ENCODE peak calls at places on chromosomes 16 and 17, in six cellular contexts. One of them, this sample, is unnamed.

GRCh38 chr16:4944333-4945281 is 7.7 kb upstream of the PPL start:
- DNase-seq in uterus: peak; percentile 96
- DNase-seq in NB4: peak; percentile 97
- DNase-seq in cardiac muscle cell: peak; percentile 63
- DNase-seq in A549: peak; percentile 94
- DNase-seq in AG10803: peak; percentile 96
- DNase-seq in this sample: peak; percentile 98

GRCh38 chr16:89210165-89210903 is 7.2 kb upstream of the ZNF778 start:
- DNase-seq in cardiac muscle cell: no peak
- DNase-seq in A549: no peak
- DNase-seq in NB4: no peak
- DNase-seq in uterus: no peak
- DNase-seq in AG10803: no peak
- DNase-seq in this sample: no peak

GRCh38 chr17:73151888-73152633 is 12.7 kb upstream of the SSTR2 start:
- DNase-seq in AG10803: no peak
- DNase-seq in A549: no peak
- DNase-seq in uterus: no peak
- DNase-seq in cardiac muscle cell: no peak
- DNase-seq in NB4: peak; percentile 57
- DNase-seq in this sample: no peak

GRCh38 chr16:85082553-85083050 is 29.7 kb downstream of the CIBAR2 start:
- DNase-seq in uterus: no peak
- DNase-seq in AG10803: no peak
- DNase-seq in A549: no peak
- DNase-seq in cardiac muscle cell: peak; percentile 38
- DNase-seq in NB4: no peak
- DNase-seq in this sample: no peak

GRCh38 chr16:86819523-86819887 is 241.2 kb downstream of the FOXL1 start:
- DNase-seq in AG10803: no peak
- DNase-seq in uterus: no peak
- DNase-seq in cardiac muscle cell: no peak
- DNase-seq in NB4: no peak
- DNase-seq in A549: no peak
- DNase-seq in this sample: no peak

GRCh38 chr17:61131555-61131954 is 268.1 kb upstream of the TBX2 start:
- DNase-seq in uterus: no peak
- DNase-seq in cardiac muscle cell: peak; percentile 71
- DNase-seq in NB4: no peak
- DNase-seq in AG10803: no peak
- DNase-seq in A549: no peak
- DNase-seq in this sample: no peak

GRCh38 chr16:88692861-88693260 is 6.6 kb upstream of the SNAI3 start:
- DNase-seq in A549: no peak
- DNase-seq in cardiac muscle cell: no peak
- DNase-seq in AG10803: no peak
- DNase-seq in NB4: no peak
- DNase-seq in uterus: no peak
- DNase-seq in this sample: no peak

GRCh38 chr16:74936902-74937560 is 47.9 kb downstream of the WDR59 start:
- DNase-seq in cardiac muscle cell: no peak
- DNase-seq in NB4: peak; percentile 91
- DNase-seq in AG10803: peak; percentile 67
- DNase-seq in uterus: no peak
- DNase-seq in A549: peak; percentile 15
- DNase-seq in this sample: peak; percentile 99

GRCh38 chr17:50102164-50102991 is 7.2 kb downstream of the PDK2 start:
- DNase-seq in AG10803: no peak
- DNase-seq in A549: no peak
- DNase-seq in uterus: no peak
- DNase-seq in NB4: no peak
- DNase-seq in cardiac muscle cell: no peak
- DNase-seq in this sample: no peak

GRCh38 chr16:48559462-48560211 is 50.3 kb downstream of the N4BP1 start:
- DNase-seq in AG10803: no peak
- DNase-seq in A549: no peak
- DNase-seq in cardiac muscle cell: no peak
- DNase-seq in uterus: no peak
- DNase-seq in NB4: peak; percentile 40
- DNase-seq in this sample: peak; percentile 32

GRCh38 chr17:28474035-28474640 is 694 bp downstream of the SLC13A2 start:
- DNase-seq in A549: no peak
- DNase-seq in AG10803: no peak
- DNase-seq in NB4: no peak
- DNase-seq in uterus: no peak
- DNase-seq in cardiac muscle cell: no peak
- DNase-seq in this sample: no peak

GRCh38 chr16:27273670-27274522 is 5.3 kb upstream of the NSMCE1 start:
- DNase-seq in AG10803: no peak
- DNase-seq in A549: peak; percentile 87
- DNase-seq in NB4: peak; percentile 17
- DNase-seq in uterus: no peak
- DNase-seq in cardiac muscle cell: no peak
- DNase-seq in this sample: peak; percentile 86

GRCh38 chr17:79000396-79001189 is 9.0 kb downstream of the CANT1 start:
- DNase-seq in A549: no peak
- DNase-seq in cardiac muscle cell: no peak
- DNase-seq in NB4: no peak
- DNase-seq in uterus: peak; percentile 12
- DNase-seq in AG10803: no peak
- DNase-seq in this sample: no peak

GRCh38 chr16:85991425-85991824 is 92.5 kb downstream of the IRF8 start:
- DNase-seq in cardiac muscle cell: no peak
- DNase-seq in uterus: no peak
- DNase-seq in NB4: no peak
- DNase-seq in AG10803: no peak
- DNase-seq in A549: no peak
- DNase-seq in this sample: no peak

GRCh38 chr17:45646288-45646988 is 137.7 kb upstream of the CRHR1 start:
- DNase-seq in NB4: peak; percentile 90
- DNase-seq in AG10803: no peak
- DNase-seq in cardiac muscle cell: no peak
- DNase-seq in A549: no peak
- DNase-seq in uterus: no peak
- DNase-seq in this sample: no peak

GRCh38 chr17:47831934-47832327 is 461 bp downstream of the LRRC46 start:
- DNase-seq in NB4: peak; percentile 32
- DNase-seq in cardiac muscle cell: no peak
- DNase-seq in uterus: no peak
- DNase-seq in A549: no peak
- DNase-seq in AG10803: no peak
- DNase-seq in this sample: no peak

GRCh38 chr17:72411124-72411563 is 290.3 kb downstream of the SOX9 start:
- DNase-seq in cardiac muscle cell: no peak
- DNase-seq in A549: peak; percentile 55
- DNase-seq in AG10803: no peak
- DNase-seq in uterus: no peak
- DNase-seq in NB4: no peak
- DNase-seq in this sample: no peak

DNA sequence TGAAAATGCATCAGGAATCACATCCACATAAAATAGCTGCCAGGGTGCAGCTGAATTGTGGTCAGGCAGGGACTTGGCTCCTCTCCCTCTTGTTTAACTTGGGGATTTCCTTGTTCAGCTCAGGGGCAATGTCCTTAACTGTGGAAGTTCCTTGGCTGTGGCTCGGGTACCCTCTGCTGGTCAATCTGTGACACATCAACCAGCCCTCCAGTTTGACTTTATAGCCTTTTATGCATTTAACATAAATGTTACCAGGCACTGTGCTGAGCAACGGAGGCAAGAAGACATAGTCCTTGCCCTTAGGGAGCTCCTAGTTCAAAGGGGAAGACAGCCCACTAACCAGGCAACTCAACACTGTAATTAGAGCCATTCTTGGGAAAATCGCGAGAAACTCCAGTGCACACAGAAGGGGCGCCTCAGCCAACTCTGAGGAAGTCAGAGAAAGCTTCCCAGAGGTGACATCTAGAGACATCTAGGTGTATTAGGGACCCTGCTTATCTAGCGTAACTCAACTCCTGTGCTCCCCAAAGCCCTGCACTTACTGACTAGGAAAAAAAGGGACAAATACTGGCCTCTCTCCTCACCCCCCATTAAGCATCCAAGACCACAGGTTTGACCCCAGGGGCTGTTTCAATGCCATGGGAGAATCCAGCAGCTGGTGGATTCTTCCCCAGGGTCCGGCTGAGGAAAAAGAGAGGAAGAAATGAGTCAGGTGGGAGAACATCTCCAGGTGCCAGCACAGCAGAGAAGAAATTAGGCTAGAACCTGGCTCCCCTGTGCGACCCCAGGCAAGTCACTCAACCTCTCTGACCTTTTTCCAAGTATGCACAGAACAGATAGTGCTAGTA is 17.3 kb upstream of the EEF2K start:
- DNase-seq in AG10803: peak; percentile 91
- DNase-seq in cardiac muscle cell: peak; percentile 84
- DNase-seq in NB4: peak; percentile 85
- DNase-seq in A549: peak; percentile 92
- DNase-seq in uterus: peak; percentile 63
- DNase-seq in this sample: peak; percentile 93
- TF ChIP-seq CTCF in AG10803: peak; percentile 94
- TF ChIP-seq CTCF in cardiac muscle cell: peak; percentile 88
- TF ChIP-seq CTCF in NB4: peak; percentile 81
- TF ChIP-seq CTCF in A549: peak; percentile 92
- TF ChIP-seq CTCF in uterus: peak; percentile 86
- TF ChIP-seq CTCF in this sample: peak; percentile 89

GRCh38 chr17:7483238-7484066 is 714 bp upstream of the POLR2A start:
- DNase-seq in NB4: peak; percentile 89
- DNase-seq in cardiac muscle cell: peak; percentile 95
- DNase-seq in AG10803: peak; percentile 93
- DNase-seq in uterus: peak; percentile 93
- DNase-seq in A549: peak; percentile 96
- DNase-seq in this sample: peak; percentile 91

GRCh38 chr17:7484964-7485377 is 805 bp downstream of the POLR2A start:
- DNase-seq in uterus: no peak
- DNase-seq in AG10803: no peak
- DNase-seq in NB4: no peak
- DNase-seq in cardiac muscle cell: no peak
- DNase-seq in A549: no peak
- DNase-seq in this sample: no peak

GRCh38 chr17:7490144-7490543 is 6.0 kb downstream of the POLR2A start:
- DNase-seq in A549: no peak
- DNase-seq in AG10803: no peak
- DNase-seq in cardiac muscle cell: no peak
- DNase-seq in NB4: no peak
- DNase-seq in uterus: no peak
- DNase-seq in this sample: no peak

GRCh38 chr17:7484067-7484963 is at the start of gene POLR2A:
- DNase-seq in uterus: peak; percentile 99
- DNase-seq in A549: peak; percentile 99
- DNase-seq in NB4: peak; percentile 94
- DNase-seq in cardiac muscle cell: peak; percentile 96
- DNase-seq in AG10803: peak; percentile 98
- DNase-seq in this sample: peak; percentile 98

GRCh38 chr17:7486181-7486580 is 2.0 kb downstream of the POLR2A start:
- DNase-seq in cardiac muscle cell: no peak
- DNase-seq in uterus: no peak
- DNase-seq in NB4: no peak
- DNase-seq in A549: no peak
- DNase-seq in AG10803: peak; percentile 72
- DNase-seq in this sample: peak; percentile 81
- H3K4me3 ChIP-seq in cardiac muscle cell: peak overlapping the region; percentile 59
- H3K4me3 ChIP-seq in uterus: peak overlapping the region; percentile 64
- H3K4me3 ChIP-seq in NB4: peak overlapping the region; percentile 78
- H3K4me3 ChIP-seq in A549: peak overlapping the region; percentile 70
- H3K4me3 ChIP-seq in AG10803: peak overlapping the region; percentile 89
- H3K4me3 ChIP-seq in this sample: peak overlapping the region; percentile 72

GRCh38 chr17:39108976-39109375 is 42.5 kb downstream of the PLXDC1 start:
- DNase-seq in A549: no peak
- DNase-seq in AG10803: no peak
- DNase-seq in NB4: no peak
- DNase-seq in cardiac muscle cell: no peak
- DNase-seq in uterus: no peak
- DNase-seq in this sample: no peak

GRCh38 chr17:39105705-39106104 is 45.7 kb downstream of the PLXDC1 start:
- DNase-seq in A549: no peak
- DNase-seq in NB4: no peak
- DNase-seq in AG10803: no peak
- DNase-seq in cardiac muscle cell: no peak
- DNase-seq in uterus: no peak
- DNase-seq in this sample: no peak

GRCh38 chr17:39107141-39107540 is 44.3 kb downstream of the PLXDC1 start:
- DNase-seq in A549: no peak
- DNase-seq in AG10803: no peak
- DNase-seq in cardiac muscle cell: no peak
- DNase-seq in NB4: no peak
- DNase-seq in uterus: no peak
- DNase-seq in this sample: no peak

GRCh38 chr17:39110435-39111136 is 40.9 kb downstream of the PLXDC1 start:
- DNase-seq in NB4: no peak
- DNase-seq in AG10803: no peak
- DNase-seq in cardiac muscle cell: peak; percentile 18
- DNase-seq in A549: no peak
- DNase-seq in uterus: no peak
- DNase-seq in this sample: no peak

GRCh38 chr17:39107973-39108372 is 43.5 kb downstream of the PLXDC1 start:
- DNase-seq in NB4: no peak
- DNase-seq in uterus: no peak
- DNase-seq in A549: no peak
- DNase-seq in AG10803: no peak
- DNase-seq in cardiac muscle cell: no peak
- DNase-seq in this sample: no peak
- TF ChIP-seq CTCF in NB4: no peak
- TF ChIP-seq CTCF in uterus: no peak
- TF ChIP-seq CTCF in A549: no peak
- TF ChIP-seq CTCF in AG10803: no peak
- TF ChIP-seq CTCF in cardiac muscle cell: no peak
- TF ChIP-seq CTCF in this sample: no peak

GRCh38 chr16:1871974-1872635 is at the start of gene MEIOB:
- DNase-seq in uterus: no peak
- DNase-seq in cardiac muscle cell: peak; percentile 59
- DNase-seq in A549: peak; percentile 82
- DNase-seq in AG10803: no peak
- DNase-seq in NB4: no peak
- DNase-seq in this sample: no peak
- H3K4me3 ChIP-seq in uterus: no peak within 1 kb of the TSS
- H3K4me3 ChIP-seq in cardiac muscle cell: peak within 1 kb of the TSS; percentile 1
- H3K4me3 ChIP-seq in A549: peak within 1 kb of the TSS; percentile 46
- H3K4me3 ChIP-seq in AG10803: peak within 1 kb of the TSS; percentile 36
- H3K4me3 ChIP-seq in NB4: no peak within 1 kb of the TSS
- H3K4me3 ChIP-seq in this sample: no peak within 1 kb of the TSS

GRCh38 chr17:68867759-68868516 is 87.3 kb downstream of the ABCA8 start:
- DNase-seq in A549: no peak
- DNase-seq in uterus: no peak
- DNase-seq in AG10803: no peak
- DNase-seq in NB4: no peak
- DNase-seq in cardiac muscle cell: no peak
- DNase-seq in this sample: no peak
- TF ChIP-seq CTCF in A549: no peak
- TF ChIP-seq CTCF in uterus: no peak
- TF ChIP-seq CTCF in AG10803: no peak
- TF ChIP-seq CTCF in NB4: no peak
- TF ChIP-seq CTCF in cardiac muscle cell: no peak
- TF ChIP-seq CTCF in this sample: no peak

GRCh38 chr17:59840329-59840907 is 52.3 kb downstream of the TUBD1 start:
- DNase-seq in NB4: no peak
- DNase-seq in AG10803: peak; percentile 56
- DNase-seq in cardiac muscle cell: no peak
- DNase-seq in A549: peak; percentile 73
- DNase-seq in uterus: no peak
- DNase-seq in this sample: peak; percentile 32
- H3K4me3 ChIP-seq in NB4: peak overlapping the region; percentile 94
- H3K4me3 ChIP-seq in AG10803: peak overlapping the region; percentile 100
- H3K4me3 ChIP-seq in cardiac muscle cell: peak overlapping the region; percentile 52
- H3K4me3 ChIP-seq in A549: peak overlapping the region; percentile 57
- H3K4me3 ChIP-seq in uterus: peak overlapping the region; percentile 61
- H3K4me3 ChIP-seq in this sample: peak overlapping the region; percentile 97

This sample was measured in fibroblast of mammary gland.